ENCODE peak calls at places on chromosomes 16 and 17, in six cellular contexts. One of them, this sample, is unnamed.

GRCh38 chr17:8960325-8961144 is 5.0 kb downstream of the PIK3R5 start:
- DNase-seq in fibroblast of pulmonary artery: no peak
- DNase-seq in GM23338: peak
- DNase-seq in sigmoid colon: no peak
- DNase-seq in effector memory CD4-positive, alpha-beta T cell: no peak
- DNase-seq in NCI-H460: no peak
- DNase-seq in this sample: no peak

GRCh38 chr16:67155305-67156145 is 4.2 kb downstream of the TRADD start:
- DNase-seq in fibroblast of pulmonary artery: peak
- DNase-seq in GM23338: peak
- DNase-seq in sigmoid colon: peak
- DNase-seq in effector memory CD4-positive, alpha-beta T cell: peak
- DNase-seq in NCI-H460: no peak
- DNase-seq in this sample: peak

GRCh38 chr17:49193513-49194296 is 16.7 kb downstream of the GNGT2 start:
- DNase-seq in fibroblast of pulmonary artery: peak
- DNase-seq in GM23338: peak
- DNase-seq in sigmoid colon: peak
- DNase-seq in effector memory CD4-positive, alpha-beta T cell: peak
- DNase-seq in NCI-H460: no peak
- DNase-seq in this sample: no peak

GRCh38 chr16:734208-734980 is 6.4 kb downstream of the CIAO3 start:
- DNase-seq in fibroblast of pulmonary artery: no peak
- DNase-seq in GM23338: no peak
- DNase-seq in sigmoid colon: peak
- DNase-seq in effector memory CD4-positive, alpha-beta T cell: no peak
- DNase-seq in NCI-H460: no peak
- DNase-seq in this sample: no peak

GRCh38 chr16:81810361-81810760 is 31.3 kb downstream of the PLCG2 start:
- DNase-seq in fibroblast of pulmonary artery: no peak
- DNase-seq in GM23338: no peak
- DNase-seq in sigmoid colon: no peak
- DNase-seq in effector memory CD4-positive, alpha-beta T cell: no peak
- DNase-seq in NCI-H460: no peak
- DNase-seq in this sample: no peak

GRCh38 chr17:10621397-10621796 is 35.7 kb downstream of the MYH3 start:
- DNase-seq in fibroblast of pulmonary artery: no peak
- DNase-seq in GM23338: no peak
- DNase-seq in sigmoid colon: no peak
- DNase-seq in effector memory CD4-positive, alpha-beta T cell: no peak
- DNase-seq in NCI-H460: no peak
- DNase-seq in this sample: no peak

GRCh38 chr16:24319415-24319814 is 63.3 kb downstream of the CACNG3 start:
- DNase-seq in fibroblast of pulmonary artery: no peak
- DNase-seq in GM23338: no peak
- DNase-seq in sigmoid colon: no peak
- DNase-seq in effector memory CD4-positive, alpha-beta T cell: no peak
- DNase-seq in NCI-H460: no peak
- DNase-seq in this sample: no peak

GRCh38 chr17:57337390-57337789 is 81.1 kb downstream of the MSI2 start:
- DNase-seq in fibroblast of pulmonary artery: no peak
- DNase-seq in GM23338: no peak
- DNase-seq in sigmoid colon: no peak
- DNase-seq in effector memory CD4-positive, alpha-beta T cell: no peak
- DNase-seq in NCI-H460: no peak
- DNase-seq in this sample: no peak

GRCh38 chr17:70184770-70185169 is 15.4 kb downstream of the KCNJ2 start:
- DNase-seq in fibroblast of pulmonary artery: peak
- DNase-seq in GM23338: no peak
- DNase-seq in sigmoid colon: no peak
- DNase-seq in effector memory CD4-positive, alpha-beta T cell: no peak
- DNase-seq in NCI-H460: no peak
- DNase-seq in this sample: no peak

GRCh38 chr16:24328835-24329418 is 72.8 kb downstream of the CACNG3 start:
- DNase-seq in fibroblast of pulmonary artery: no peak
- DNase-seq in GM23338: peak
- DNase-seq in sigmoid colon: no peak
- DNase-seq in effector memory CD4-positive, alpha-beta T cell: no peak
- DNase-seq in NCI-H460: no peak
- DNase-seq in this sample: no peak

GRCh38 chr16:89826531-89827382 is 1.5 kb upstream of the SPIRE2 start:
- DNase-seq in fibroblast of pulmonary artery: no peak
- DNase-seq in GM23338: no peak
- DNase-seq in sigmoid colon: no peak
- DNase-seq in effector memory CD4-positive, alpha-beta T cell: no peak
- DNase-seq in NCI-H460: peak
- DNase-seq in this sample: no peak

GRCh38 chr16:65294154-65294553 is 172.3 kb upstream of the CDH11 start:
- DNase-seq in fibroblast of pulmonary artery: no peak
- DNase-seq in GM23338: no peak
- DNase-seq in sigmoid colon: no peak
- DNase-seq in effector memory CD4-positive, alpha-beta T cell: no peak
- DNase-seq in NCI-H460: no peak
- DNase-seq in this sample: no peak

GRCh38 chr17:80822021-80822699 is 169.5 kb upstream of the CHMP6 start:
- DNase-seq in fibroblast of pulmonary artery: no peak
- DNase-seq in GM23338: no peak
- DNase-seq in sigmoid colon: peak
- DNase-seq in effector memory CD4-positive, alpha-beta T cell: no peak
- DNase-seq in NCI-H460: no peak
- DNase-seq in this sample: no peak

GRCh38 chr17:42779942-42780815 is at the start of gene WNK4:
- DNase-seq in fibroblast of pulmonary artery: peak
- DNase-seq in GM23338: peak
- DNase-seq in sigmoid colon: peak
- DNase-seq in effector memory CD4-positive, alpha-beta T cell: no peak
- DNase-seq in NCI-H460: no peak
- DNase-seq in this sample: no peak

GRCh38 chr16:10405386-10405939 is 19.6 kb downstream of the ATF7IP2 start:
- DNase-seq in fibroblast of pulmonary artery: peak
- DNase-seq in GM23338: no peak
- DNase-seq in sigmoid colon: no peak
- DNase-seq in effector memory CD4-positive, alpha-beta T cell: no peak
- DNase-seq in NCI-H460: no peak
- DNase-seq in this sample: no peak

GRCh38 chr16:88983771-88984687 is 7.0 kb upstream of the CBFA2T3 start:
- DNase-seq in fibroblast of pulmonary artery: no peak
- DNase-seq in GM23338: no peak
- DNase-seq in sigmoid colon: no peak
- DNase-seq in effector memory CD4-positive, alpha-beta T cell: no peak
- DNase-seq in NCI-H460: no peak
- DNase-seq in this sample: no peak

GRCh38 chr17:64411999-64412771 is 21.5 kb upstream of the PECAM1 start:
- DNase-seq in fibroblast of pulmonary artery: peak
- DNase-seq in GM23338: peak
- DNase-seq in sigmoid colon: peak
- DNase-seq in effector memory CD4-positive, alpha-beta T cell: no peak
- DNase-seq in NCI-H460: no peak
- DNase-seq in this sample: no peak

GRCh38 chr16:50888486-50889261 is 146.8 kb downstream of the CYLD start:
- DNase-seq in fibroblast of pulmonary artery: no peak
- DNase-seq in GM23338: no peak
- DNase-seq in sigmoid colon: no peak
- DNase-seq in effector memory CD4-positive, alpha-beta T cell: no peak
- DNase-seq in NCI-H460: no peak
- DNase-seq in this sample: no peak

GRCh38 chr16:53952215-53953208 is 248.6 kb downstream of the FTO start:
- DNase-seq in fibroblast of pulmonary artery: peak
- DNase-seq in GM23338: no peak
- DNase-seq in sigmoid colon: no peak
- DNase-seq in effector memory CD4-positive, alpha-beta T cell: no peak
- DNase-seq in NCI-H460: no peak
- DNase-seq in this sample: no peak

GRCh38 chr17:74214642-74215331 is 1.4 kb downstream of the TTYH2 start:
- DNase-seq in fibroblast of pulmonary artery: no peak
- DNase-seq in GM23338: no peak
- DNase-seq in sigmoid colon: no peak
- DNase-seq in effector memory CD4-positive, alpha-beta T cell: no peak
- DNase-seq in NCI-H460: no peak
- DNase-seq in this sample: no peak

GRCh38 chr16:14199624-14200023 is 128.5 kb downstream of the MRTFB start:
- DNase-seq in fibroblast of pulmonary artery: peak
- DNase-seq in GM23338: no peak
- DNase-seq in sigmoid colon: no peak
- DNase-seq in effector memory CD4-positive, alpha-beta T cell: no peak
- DNase-seq in NCI-H460: no peak
- DNase-seq in this sample: no peak

GRCh38 chr16:19167710-19168172 is 299 bp upstream of the SYT17 start:
- DNase-seq in fibroblast of pulmonary artery: peak
- DNase-seq in GM23338: peak
- DNase-seq in sigmoid colon: no peak
- DNase-seq in effector memory CD4-positive, alpha-beta T cell: no peak
- DNase-seq in NCI-H460: peak
- DNase-seq in this sample: no peak

This sample was measured in T-helper 9 cell.